ENCODE peak calls at places on chromosomes 4 and X, in seven cellular contexts. W is AG09319, Q is Calu3, P is T1000, X is H9, N is neuronal stem cell, E is ascending aorta. J is an unnamed sample.

GRCh38 chr4:3756343-3757059 is 9.7 kb upstream of the ADRA2C start:
- DNase-seq in N (no peak), E (no peak), Q (no peak), P (no peak), X (peak), W (no peak), J (no peak)

GRCh38 chr4:178894126-178894525 is 1451.9 kb upstream of the AGA start:
- DNase-seq in X (no peak), N (no peak), E (no peak), W (no peak), Q (no peak), P (no peak), J (no peak)

GRCh38 chr4:125760956-125761355 is 446.2 kb downstream of the FAT4 start:
- DNase-seq in P (no peak), W (no peak), E (no peak), Q (no peak), N (no peak), X (no peak), J (no peak)

GRCh38 chr4:29805245-29805644 is 914.9 kb upstream of the PCDH7 start:
- DNase-seq in X (no peak), Q (no peak), P (no peak), N (no peak), W (no peak), E (no peak), J (no peak)

GRCh38 chr4:155529761-155530160 is 136.9 kb upstream of the GUCY1A1 start:
- DNase-seq in Q (no peak), W (no peak), E (no peak), P (no peak), X (no peak), N (no peak), J (no peak)

GRCh38 chr4:159828687-159829086 is 725.8 kb downstream of the RAPGEF2 start:
- DNase-seq in P (no peak), N (no peak), E (no peak), W (no peak), X (no peak), Q (no peak), J (no peak)

GRCh38 chrX:100731441-100732281 is at the start of gene SYTL4:
- DNase-seq in P (peak), X (peak), E (peak), Q (peak), W (no peak), N (no peak), J (no peak)

GRCh38 chrX:109533005-109533404 is 3.6 kb upstream of the NXT2 start:
- DNase-seq in N (no peak), P (no peak), E (no peak), Q (no peak), X (no peak), W (no peak), J (no peak)

GRCh38 chrX:120365320-120365719 is 3.4 kb downstream of the ATP1B4 start:
- DNase-seq in N (peak), E (no peak), X (peak), P (no peak), Q (peak), W (no peak), J (no peak)

GRCh38 chr4:41655177-41655576 is 93.3 kb downstream of the PHOX2B start:
- DNase-seq in W (no peak), X (no peak), N (no peak), E (no peak), Q (no peak), P (no peak), J (no peak)

GRCh38 chrX:17377047-17377692 is 2.2 kb downstream of the NHS start:
- DNase-seq in P (peak), Q (peak), W (no peak), X (peak), N (peak), E (peak), J (no peak)

GRCh38 chrX:32894679-32895078 is 316.7 kb downstream of the DMD start:
- DNase-seq in W (no peak), N (no peak), P (no peak), E (no peak), X (no peak), Q (no peak), J (no peak)

GRCh38 chr4:4377683-4378082 is 9.2 kb upstream of the NSG1 start:
- DNase-seq in X (no peak), E (no peak), N (no peak), Q (no peak), P (no peak), W (no peak), J (no peak)

GRCh38 chr4:21882050-21882839 is 66.3 kb downstream of the KCNIP4 start:
- DNase-seq in W (no peak), E (no peak), P (no peak), Q (no peak), N (no peak), X (no peak), J (no peak)

GRCh38 chr4:8015512-8015911 is 75.9 kb upstream of the AFAP1 start:
- DNase-seq in Q (no peak), E (no peak), X (no peak), N (no peak), P (no peak), W (no peak), J (no peak)

GRCh38 chrX:70454441-70455365 is 10.1 kb downstream of the DLG3 start:
- DNase-seq in P (peak), E (peak), N (peak), W (no peak), X (peak), Q (peak), J (no peak)

GRCh38 chr4:104424368-104424921 is 70.2 kb downstream of the CXXC4 start:
- DNase-seq in Q (no peak), E (no peak), N (no peak), X (no peak), P (no peak), W (no peak), J (no peak)

GRCh38 chr4:79982587-79983327 is 90.3 kb downstream of the ANTXR2 start:
- DNase-seq in P (no peak), X (no peak), E (no peak), N (no peak), Q (no peak), W (peak), J (no peak)

GRCh38 chr4:44760142-44760898 is 34.0 kb upstream of the GNPDA2 start:
- DNase-seq in X (no peak), P (no peak), N (peak), Q (peak), W (no peak), E (no peak), J (peak)

GRCh38 chrX:54473993-54474859 is 21.8 kb downstream of the FGD1 start:
- DNase-seq in P (no peak), W (no peak), Q (no peak), X (no peak), E (no peak), N (no peak), J (no peak)

GRCh38 chr4:183721207-183722081 is 62.4 kb downstream of the TRAPPC11 start:
- DNase-seq in X (peak), N (no peak), E (no peak), P (no peak), Q (peak), W (no peak), J (peak)

GRCh38 chrX:100649550-100650356 is 5.8 kb downstream of the SRPX2 start:
- DNase-seq in W (peak), X (no peak), P (peak), E (peak), N (no peak), Q (peak), J (peak)

GRCh38 chr4:78099058-78099457 is 41.9 kb downstream of the FRAS1 start:
- DNase-seq in Q (no peak), P (no peak), X (no peak), E (no peak), N (no peak), W (no peak), J (no peak)

GRCh38 chrX:126770179-126770578 is 49.4 kb upstream of the PRR32 start:
- DNase-seq in P (no peak), E (no peak), Q (no peak), W (no peak), X (no peak), N (peak), J (no peak)

GRCh38 chr4:142551513-142552280 is 294.4 kb downstream of the INPP4B start:
- DNase-seq in Q (no peak), N (no peak), P (no peak), X (no peak), W (no peak), E (no peak), J (no peak)

GRCh38 chr4:156889616-156890594 is 81.7 kb downstream of the PDGFC start:
- DNase-seq in N (no peak), W (peak), X (no peak), E (peak), P (no peak), Q (peak), J (no peak)

GRCh38 chr4:173666-174314 is 49.5 kb downstream of the ZNF718 start:
- DNase-seq in W (no peak), Q (no peak), P (no peak), X (no peak), N (no peak), E (no peak), J (no peak)

GRCh38 chrX:21766101-21766500 is 8.2 kb upstream of the SMPX start:
- DNase-seq in X (no peak), Q (no peak), N (no peak), P (no peak), E (no peak), W (no peak), J (no peak)

GRCh38 chr4:588351-588849 is 12.3 kb upstream of the TMEM271 start:
- DNase-seq in X (no peak), P (no peak), W (no peak), N (no peak), Q (no peak), E (no peak), J (no peak)

GRCh38 chrX:100658936-100659335 is 14.9 kb downstream of the SRPX2 start:
- DNase-seq in P (no peak), Q (no peak), W (no peak), N (no peak), X (no peak), E (no peak), J (no peak)

GRCh38 chr4:155889946-155890345 is 13.6 kb upstream of the TDO2 start:
- DNase-seq in P (no peak), X (no peak), Q (no peak), W (no peak), N (no peak), E (no peak), J (no peak)

GRCh38 chr4:156388826-156389225 is 435.2 kb upstream of the CTSO start:
- DNase-seq in Q (no peak), N (no peak), W (no peak), X (no peak), P (no peak), E (no peak), J (no peak)

GRCh38 chrX:54357414-54358377 is at the start of gene WNK3:
- DNase-seq in E (peak), W (no peak), Q (no peak), N (peak), X (peak), P (peak), J (no peak)

GRCh38 chr4:55291227-55291629 is 54.8 kb upstream of the SRD5A3 start:
- DNase-seq in E (no peak), N (no peak), W (no peak), P (no peak), X (no peak), Q (no peak), J (no peak)

GRCh38 chr4:51850294-51850693 is 7.3 kb downstream of the DCUN1D4 start:
- DNase-seq in Q (no peak), N (no peak), E (no peak), P (no peak), W (no peak), X (no peak), J (no peak)

GRCh38 chr4:150579591-150580234 is 2.2 kb upstream of the MAB21L2 start:
- DNase-seq in X (peak), N (peak), E (no peak), P (no peak), W (no peak), Q (peak), J (no peak)

GRCh38 chrX:154457491-154458115 is 478 bp upstream of the PLXNA3 start:
- DNase-seq in W (no peak), X (peak), E (no peak), P (no peak), N (no peak), Q (peak), J (no peak)